ENCODE peak calls at places on chromosomes 5 and 9, in five cellular contexts. One of them, this sample, is unnamed.
A peak's percentile ranks its signal among the peaks of the same experiment; 100 is the strongest.

GRCh38 chr5:35788724-35789123 is 68.0 kb upstream of the IL7R start:
- DNase-seq in cardiac muscle cell: no peak
- DNase-seq in OCI-LY7: no peak
- DNase-seq in fibroblast of the aortic adventitia: no peak
- DNase-seq in ovary: no peak
- DNase-seq in this sample: no peak

GRCh38 chr5:11385901-11386293 is 518.3 kb downstream of the CTNND2 start:
- DNase-seq in cardiac muscle cell: no peak
- DNase-seq in OCI-LY7: no peak
- DNase-seq in fibroblast of the aortic adventitia: no peak
- DNase-seq in ovary: no peak
- DNase-seq in this sample: no peak

GRCh38 chr5:157463621-157464407 is 3.8 kb downstream of the NIPAL4 start:
- DNase-seq in cardiac muscle cell: no peak
- DNase-seq in OCI-LY7: no peak
- DNase-seq in fibroblast of the aortic adventitia: no peak
- DNase-seq in ovary: no peak
- DNase-seq in this sample: no peak

GRCh38 chr5:107469485-107469884 is 201.3 kb downstream of the EFNA5 start:
- DNase-seq in cardiac muscle cell: peak; percentile 92
- DNase-seq in OCI-LY7: no peak
- DNase-seq in fibroblast of the aortic adventitia: peak; percentile 91
- DNase-seq in ovary: no peak
- DNase-seq in this sample: peak; percentile 98

GRCh38 chr9:129355641-129356040 is 177.6 kb upstream of the IER5L start:
- DNase-seq in cardiac muscle cell: no peak
- DNase-seq in OCI-LY7: no peak
- DNase-seq in fibroblast of the aortic adventitia: no peak
- DNase-seq in ovary: no peak
- DNase-seq in this sample: no peak

GRCh38 chr5:134554319-134555222 is 29.1 kb downstream of the JADE2 start:
- DNase-seq in cardiac muscle cell: peak; percentile 90
- DNase-seq in OCI-LY7: peak; percentile 60
- DNase-seq in fibroblast of the aortic adventitia: peak; percentile 96
- DNase-seq in ovary: peak; percentile 59
- DNase-seq in this sample: peak; percentile 87

GRCh38 chr9:120791161-120791560 is 2.1 kb downstream of the FBXW2 start:
- DNase-seq in cardiac muscle cell: peak; percentile 18
- DNase-seq in OCI-LY7: no peak
- DNase-seq in fibroblast of the aortic adventitia: peak; percentile 20
- DNase-seq in ovary: no peak
- DNase-seq in this sample: peak; percentile 43

GRCh38 chr5:143061161-143061945 is 291.2 kb downstream of the ARHGAP26 start:
- DNase-seq in cardiac muscle cell: peak; percentile 37
- DNase-seq in OCI-LY7: no peak
- DNase-seq in fibroblast of the aortic adventitia: peak; percentile 80
- DNase-seq in ovary: no peak
- DNase-seq in this sample: peak; percentile 70

GRCh38 chr9:127397722-127398647 is 1.0 kb downstream of the SLC2A8 start:
- DNase-seq in cardiac muscle cell: peak; percentile 19
- DNase-seq in OCI-LY7: peak; percentile 53
- DNase-seq in fibroblast of the aortic adventitia: no peak
- DNase-seq in ovary: peak; percentile 39
- DNase-seq in this sample: peak; percentile 20

GRCh38 chr5:129021744-129022143 is 56.5 kb downstream of the SLC27A6 start:
- DNase-seq in cardiac muscle cell: no peak
- DNase-seq in OCI-LY7: no peak
- DNase-seq in fibroblast of the aortic adventitia: no peak
- DNase-seq in ovary: no peak
- DNase-seq in this sample: no peak

GRCh38 chr5:2756764-2757163 is 5.3 kb upstream of the IRX2 start:
- DNase-seq in cardiac muscle cell: no peak
- DNase-seq in OCI-LY7: no peak
- DNase-seq in fibroblast of the aortic adventitia: no peak
- DNase-seq in ovary: no peak
- DNase-seq in this sample: no peak

GRCh38 chr9:34072868-34073590 is 24.3 kb upstream of the UBAP2 start:
- DNase-seq in cardiac muscle cell: peak; percentile 82
- DNase-seq in OCI-LY7: no peak
- DNase-seq in fibroblast of the aortic adventitia: peak; percentile 91
- DNase-seq in ovary: peak; percentile 33
- DNase-seq in this sample: peak; percentile 79

GRCh38 chr5:5474961-5475360 is 52.5 kb downstream of the ICE1 start:
- DNase-seq in cardiac muscle cell: no peak
- DNase-seq in OCI-LY7: no peak
- DNase-seq in fibroblast of the aortic adventitia: no peak
- DNase-seq in ovary: no peak
- DNase-seq in this sample: no peak

GRCh38 chr9:95627802-95628201 is 111.0 kb upstream of the PTCH1 start:
- DNase-seq in cardiac muscle cell: no peak
- DNase-seq in OCI-LY7: no peak
- DNase-seq in fibroblast of the aortic adventitia: no peak
- DNase-seq in ovary: no peak
- DNase-seq in this sample: no peak

GRCh38 chr9:111621895-111622480 is 9.1 kb upstream of the DNAJC25 start:
- DNase-seq in cardiac muscle cell: peak; percentile 69
- DNase-seq in OCI-LY7: peak; percentile 33
- DNase-seq in fibroblast of the aortic adventitia: peak; percentile 73
- DNase-seq in ovary: no peak
- DNase-seq in this sample: peak; percentile 72

GRCh38 chr5:174314261-174314660 is 268.8 kb downstream of the NSG2 start:
- DNase-seq in cardiac muscle cell: no peak
- DNase-seq in OCI-LY7: no peak
- DNase-seq in fibroblast of the aortic adventitia: no peak
- DNase-seq in ovary: no peak
- DNase-seq in this sample: no peak

GRCh38 chr9:117555964-117556629 is 141.2 kb upstream of the ASTN2 start:
- DNase-seq in cardiac muscle cell: peak; percentile 22
- DNase-seq in OCI-LY7: peak; percentile 44
- DNase-seq in fibroblast of the aortic adventitia: peak; percentile 1
- DNase-seq in ovary: no peak
- DNase-seq in this sample: peak; percentile 2

GRCh38 chr5:177545487-177546261 is 8.7 kb downstream of the FAM193B start:
- DNase-seq in cardiac muscle cell: peak; percentile 96
- DNase-seq in OCI-LY7: no peak
- DNase-seq in fibroblast of the aortic adventitia: peak; percentile 97
- DNase-seq in ovary: peak; percentile 63
- DNase-seq in this sample: peak; percentile 96

GRCh38 chr5:62720036-62720441 is 141.4 kb downstream of the LRRC70 start:
- DNase-seq in cardiac muscle cell: peak; percentile 41
- DNase-seq in OCI-LY7: peak; percentile 24
- DNase-seq in fibroblast of the aortic adventitia: no peak
- DNase-seq in ovary: no peak
- DNase-seq in this sample: peak; percentile 17

GRCh38 chr5:156913719-156914370 is 49.2 kb downstream of the TIMD4 start:
- DNase-seq in cardiac muscle cell: no peak
- DNase-seq in OCI-LY7: peak; percentile 92
- DNase-seq in fibroblast of the aortic adventitia: no peak
- DNase-seq in ovary: no peak
- DNase-seq in this sample: no peak

GRCh38 chr9:23622396-23622795 is 203.6 kb downstream of the ELAVL2 start:
- DNase-seq in cardiac muscle cell: no peak
- DNase-seq in OCI-LY7: no peak
- DNase-seq in fibroblast of the aortic adventitia: no peak
- DNase-seq in ovary: no peak
- DNase-seq in this sample: no peak

DNA sequence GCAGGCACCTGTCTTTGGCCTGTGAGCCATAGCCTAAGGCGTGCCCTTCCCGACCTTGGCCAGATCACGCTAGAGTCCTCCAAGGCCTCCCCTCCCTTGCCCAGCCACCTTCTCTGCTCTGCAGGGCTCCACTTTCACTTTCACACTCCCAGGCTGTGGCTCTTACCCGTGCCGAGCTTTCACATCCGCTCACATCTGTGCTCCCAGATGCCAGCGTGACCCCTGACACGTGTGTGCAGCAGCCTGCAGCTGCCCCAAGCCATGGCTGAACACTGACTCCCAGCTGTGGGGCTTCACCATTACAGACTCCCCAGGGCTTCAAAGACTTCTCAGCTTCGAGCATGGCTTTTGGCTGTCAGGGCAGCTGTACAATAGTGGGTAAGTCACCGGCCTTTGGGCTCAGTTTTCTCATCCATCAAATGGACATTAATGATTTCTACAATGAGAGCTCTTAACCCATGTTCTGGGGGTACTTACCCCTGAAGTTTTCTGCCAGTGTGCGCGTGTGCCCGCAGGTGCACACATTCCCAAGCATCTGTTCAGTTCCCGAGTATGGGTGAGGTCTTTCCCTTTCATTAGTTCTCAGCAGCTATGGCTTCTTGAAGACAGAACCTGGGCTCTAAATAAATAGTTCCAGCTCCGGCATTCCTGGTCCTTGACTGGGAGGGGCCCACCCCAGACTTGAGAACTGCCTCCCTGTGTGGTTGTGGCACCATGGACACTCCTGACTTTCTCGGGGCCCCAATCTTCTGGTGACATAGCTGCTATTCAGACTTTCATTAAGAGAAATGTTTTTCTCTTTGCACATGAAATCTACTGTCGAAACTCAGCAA is 118.6 kb downstream of the RGS3 start:
- DNase-seq in cardiac muscle cell: no peak
- DNase-seq in OCI-LY7: peak; percentile 99
- DNase-seq in fibroblast of the aortic adventitia: peak; percentile 68
- DNase-seq in ovary: peak; percentile 84
- DNase-seq in this sample: peak; percentile 18
- TF ChIP-seq CTCF in cardiac muscle cell: no peak
- TF ChIP-seq CTCF in OCI-LY7: peak; percentile 86
- TF ChIP-seq CTCF in fibroblast of the aortic adventitia: peak; percentile 21
- TF ChIP-seq CTCF in ovary: peak; percentile 41
- TF ChIP-seq CTCF in this sample: no peak

GRCh38 chr5:82389347-82389746 is 111.2 kb upstream of the RPS23 start:
- DNase-seq in cardiac muscle cell: no peak
- DNase-seq in OCI-LY7: no peak
- DNase-seq in fibroblast of the aortic adventitia: no peak
- DNase-seq in ovary: no peak
- DNase-seq in this sample: no peak
- H3K4me3 ChIP-seq in cardiac muscle cell: no peak overlapping the region
- H3K4me3 ChIP-seq in OCI-LY7: no peak overlapping the region
- H3K4me3 ChIP-seq in fibroblast of the aortic adventitia: no peak overlapping the region
- H3K4me3 ChIP-seq in ovary: no peak overlapping the region
- H3K4me3 ChIP-seq in this sample: peak overlapping the region; percentile 28

DNA sequence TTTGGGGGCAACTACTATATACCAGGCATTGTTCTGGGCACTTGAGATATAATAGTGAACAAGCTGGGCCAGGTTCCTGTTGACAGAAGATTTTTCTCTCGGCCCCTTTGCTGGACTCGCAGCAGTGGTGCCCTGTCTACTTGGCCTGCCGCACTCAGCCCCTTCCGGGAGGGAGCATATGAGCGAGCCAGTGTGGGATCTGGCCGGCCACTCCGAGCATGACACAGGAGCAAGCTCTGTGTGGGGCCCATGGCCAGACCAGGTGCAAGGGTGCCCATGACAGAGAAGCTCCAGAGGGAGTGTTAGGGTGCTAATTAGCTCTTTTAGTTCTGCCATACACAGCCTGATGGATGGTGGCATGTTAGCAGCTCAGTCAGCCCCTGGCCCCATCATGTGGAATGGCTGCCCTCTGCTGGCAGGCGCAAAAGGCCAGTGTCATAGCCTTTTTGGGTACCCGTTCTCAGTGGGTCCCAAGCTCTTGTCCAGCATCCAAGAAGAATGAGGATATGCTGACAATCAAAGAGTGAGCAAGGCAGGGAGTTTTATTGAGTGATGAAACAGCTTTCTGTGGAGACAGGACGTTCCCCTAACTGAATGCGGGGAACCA is 9.3 kb upstream of the KIF4B start:
- DNase-seq in cardiac muscle cell: peak; percentile 30
- DNase-seq in OCI-LY7: peak; percentile 5
- DNase-seq in fibroblast of the aortic adventitia: peak; percentile 5
- DNase-seq in ovary: no peak
- DNase-seq in this sample: peak; percentile 42
- TF ChIP-seq CTCF in cardiac muscle cell: peak; percentile 54
- TF ChIP-seq CTCF in OCI-LY7: peak; percentile 60
- TF ChIP-seq CTCF in fibroblast of the aortic adventitia: peak; percentile 35
- TF ChIP-seq CTCF in ovary: no peak
- TF ChIP-seq CTCF in this sample: peak; percentile 66

GRCh38 chr5:55231029-55231475 is 2.4 kb downstream of the CCNO start:
- DNase-seq in cardiac muscle cell: no peak
- DNase-seq in OCI-LY7: no peak
- DNase-seq in fibroblast of the aortic adventitia: no peak
- DNase-seq in ovary: no peak
- DNase-seq in this sample: no peak
- H3K4me3 ChIP-seq in cardiac muscle cell: peak overlapping the region; percentile 39
- H3K4me3 ChIP-seq in OCI-LY7: no peak overlapping the region
- H3K4me3 ChIP-seq in fibroblast of the aortic adventitia: no peak overlapping the region
- H3K4me3 ChIP-seq in ovary: peak overlapping the region; percentile 40
- H3K4me3 ChIP-seq in this sample: no peak overlapping the region